ENCODE peak calls at places on chromosomes 5 and 9, in four cellular contexts. Q is AG09309, N is kidney, G is epithelial cell of esophagus. M is an unnamed sample.
A peak's percentile ranks its signal among the peaks of the same experiment; 100 is the strongest.

GRCh38 chr5:68086857-68087256 is 128.7 kb upstream of the PIK3R1 start:
- DNase-seq in N (no peak), G (no peak), Q (peak; percentile 66), M (no peak)

GRCh38 chr5:13921573-13921972 is 22.9 kb downstream of the DNAH5 start:
- DNase-seq in G (peak; percentile 21), N (no peak), Q (no peak), M (no peak)

GRCh38 chr5:180018661-180019060 is 52.9 kb downstream of the RNF130 start:
- DNase-seq in Q (no peak), N (no peak), G (peak; percentile 25), M (no peak)

GRCh38 chr9:96159596-96159995 is 142.4 kb downstream of the HSD17B3 start:
- DNase-seq in G (no peak), Q (no peak), N (no peak), M (no peak)

GRCh38 chr5:124628251-124628650 is 118.2 kb downstream of the ZNF608 start:
- DNase-seq in Q (no peak), N (no peak), G (no peak), M (no peak)

GRCh38 chr5:122492675-122493074 is 180.6 kb downstream of the SNCAIP start:
- DNase-seq in G (peak; percentile 30), N (no peak), Q (no peak), M (no peak)

GRCh38 chr5:90783460-90784333 is 225.1 kb downstream of the ADGRV1 start:
- DNase-seq in Q (peak; percentile 16), N (peak; percentile 66), G (peak; percentile 70), M (peak; percentile 24)

GRCh38 chr5:131795879-131796792 is 681 bp downstream of the FNIP1 start:
- DNase-seq in N (peak; percentile 92), Q (no peak), G (peak; percentile 68), M (peak; percentile 45)

GRCh38 chr5:103475629-103476240 is 86.9 kb downstream of the NUDT12 start:
- DNase-seq in Q (no peak), G (peak; percentile 56), N (no peak), M (no peak)

GRCh38 chr9:128787583-128788156 is 617 bp downstream of the TBC1D13 start:
- DNase-seq in G (peak; percentile 26), Q (no peak), N (no peak), M (no peak)

GRCh38 chr5:160837749-160838593 is 14.0 kb downstream of the ATP10B start:
- DNase-seq in G (peak; percentile 93), N (no peak), Q (no peak), M (no peak)

GRCh38 chr9:100277166-100277979 is 75.4 kb downstream of the TEX10 start:
- DNase-seq in G (peak; percentile 42), Q (peak; percentile 11), N (no peak), M (no peak)

GRCh38 chr5:126736141-126736540 is 40.8 kb upstream of the LMNB1 start:
- DNase-seq in N (no peak), Q (no peak), G (peak; percentile 27), M (no peak)

GRCh38 chr5:77828445-77828844 is 52.3 kb upstream of the TBCA start:
- DNase-seq in G (no peak), N (no peak), Q (no peak), M (no peak)
- TF ChIP-seq CTCF in G (no peak), N (no peak), Q (peak; percentile 13), M (no peak)

DNA sequence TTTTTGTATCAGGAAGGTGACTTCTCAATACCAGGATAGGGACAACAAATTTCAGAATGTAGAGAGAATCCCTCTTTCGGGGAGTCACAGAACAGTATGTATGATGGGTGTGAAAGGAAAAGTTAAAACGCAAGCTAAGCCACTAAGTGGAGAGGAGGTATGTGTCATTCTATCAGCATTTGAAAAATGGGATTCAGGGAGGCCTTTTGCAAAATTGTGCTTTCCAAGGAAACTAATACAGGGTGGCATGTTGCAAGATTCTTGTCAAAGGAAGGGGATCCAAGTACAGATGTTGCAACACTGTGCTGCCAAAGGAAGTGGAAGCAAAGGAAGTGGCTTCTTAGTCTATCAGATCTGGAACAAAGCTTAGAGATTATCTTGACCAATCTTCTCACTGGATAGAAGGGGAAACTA is 12.6 kb upstream of the TNIP1 start:
- DNase-seq in G (peak; percentile 91), N (no peak), Q (peak; percentile 92), M (no peak)
- TF ChIP-seq CTCF in G (no peak), N (no peak), Q (peak; percentile 36), M (no peak)

GRCh38 chr9:37405350-37405749 is 17.1 kb upstream of the GRHPR start:
- DNase-seq in Q (no peak), G (no peak), N (no peak), M (no peak)

GRCh38 chr9:37406603-37407401 is 15.7 kb upstream of the GRHPR start:
- DNase-seq in G (peak; percentile 33), N (peak; percentile 20), Q (no peak), M (no peak)

GRCh38 chr9:37405764-37406380 is 16.6 kb upstream of the GRHPR start:
- DNase-seq in G (no peak), Q (no peak), N (peak; percentile 55), M (no peak)

GRCh38 chr9:37408933-37409710 is 13.4 kb upstream of the GRHPR start:
- DNase-seq in Q (no peak), G (no peak), N (peak; percentile 68), M (no peak)

DNA sequence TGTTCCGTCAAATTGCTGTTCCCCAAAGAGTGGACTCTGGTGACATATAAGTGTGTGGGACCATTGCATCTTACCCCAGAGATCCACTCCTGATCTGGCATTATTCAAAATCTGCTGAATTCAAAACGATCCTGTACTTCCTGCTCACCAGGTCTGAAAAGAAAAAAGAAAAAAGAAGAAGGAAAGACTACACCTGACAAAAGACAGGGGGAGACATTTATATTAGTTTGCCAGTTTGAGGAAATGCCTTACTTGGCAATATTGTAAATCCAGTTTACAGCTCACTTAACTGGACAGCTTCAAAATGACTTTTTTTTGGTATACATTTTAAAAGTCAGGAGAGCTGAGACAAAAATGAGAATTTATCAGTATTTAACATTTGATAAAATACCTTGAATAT is 15.0 kb upstream of the GRHPR start:
- DNase-seq in G (no peak), N (no peak), Q (no peak), M (no peak)
- TF ChIP-seq CTCF in G (peak; percentile 33), N (no peak), Q (peak; percentile 23), M (no peak)

GRCh38 chr9:131748411-131748955 is 8.6 kb upstream of the RAPGEF1 start:
- DNase-seq in G (no peak), Q (no peak), N (no peak), M (no peak)

GRCh38 chr9:131744715-131745201 is 4.9 kb upstream of the RAPGEF1 start:
- DNase-seq in N (no peak), Q (no peak), G (no peak), M (no peak)

GRCh38 chr9:131745611-131746010 is 5.7 kb upstream of the RAPGEF1 start:
- DNase-seq in Q (no peak), N (no peak), G (no peak), M (no peak)

GRCh38 chr9:131744171-131744714 is 4.4 kb upstream of the RAPGEF1 start:
- DNase-seq in N (no peak), G (peak; percentile 57), Q (no peak), M (no peak)

GRCh38 chr9:131747352-131747751 is 7.5 kb upstream of the RAPGEF1 start:
- DNase-seq in G (peak; percentile 73), N (no peak), Q (peak; percentile 47), M (no peak)
- TF ChIP-seq CTCF in G (peak; percentile 71), N (peak; percentile 60), Q (peak; percentile 64), M (peak; percentile 28)

DNA sequence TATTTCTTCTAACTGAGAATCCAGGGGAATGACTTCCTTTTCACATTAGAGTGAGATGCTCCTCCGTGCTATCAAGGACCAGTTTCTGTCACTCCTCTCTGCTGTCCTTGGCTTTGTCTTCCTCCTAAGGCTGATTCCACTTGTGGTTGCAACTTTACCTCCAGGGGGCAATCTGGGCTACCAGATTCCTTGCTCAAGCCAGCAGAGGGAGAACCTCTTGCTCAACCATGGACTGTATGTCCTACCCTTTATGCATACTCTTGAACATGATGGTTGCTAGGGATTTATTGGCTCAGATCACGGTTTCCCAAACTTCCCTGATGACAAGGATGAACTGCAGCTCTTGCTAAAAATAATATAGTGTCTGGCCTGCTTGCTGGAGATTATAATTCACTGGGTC is 24.0 kb downstream of the NNT start:
- DNase-seq in Q (no peak), G (peak; percentile 75), N (no peak), M (no peak)
- TF ChIP-seq CTCF in Q (peak; percentile 93), G (peak; percentile 78), N (peak; percentile 20), M (peak; percentile 41)

GRCh38 chr5:57382665-57383064 is 99.9 kb downstream of the ACTBL2 start:
- DNase-seq in Q (no peak), G (no peak), N (no peak), M (no peak)

GRCh38 chr5:57386958-57387357 is 95.7 kb downstream of the ACTBL2 start:
- DNase-seq in G (peak; percentile 56), Q (no peak), N (no peak), M (no peak)

GRCh38 chr5:57383093-57383861 is 99.3 kb downstream of the ACTBL2 start:
- DNase-seq in Q (peak; percentile 67), G (peak; percentile 83), N (no peak), M (peak; percentile 15)
- TF ChIP-seq CTCF in Q (peak; percentile 53), G (peak; percentile 44), N (no peak), M (no peak)

DNA sequence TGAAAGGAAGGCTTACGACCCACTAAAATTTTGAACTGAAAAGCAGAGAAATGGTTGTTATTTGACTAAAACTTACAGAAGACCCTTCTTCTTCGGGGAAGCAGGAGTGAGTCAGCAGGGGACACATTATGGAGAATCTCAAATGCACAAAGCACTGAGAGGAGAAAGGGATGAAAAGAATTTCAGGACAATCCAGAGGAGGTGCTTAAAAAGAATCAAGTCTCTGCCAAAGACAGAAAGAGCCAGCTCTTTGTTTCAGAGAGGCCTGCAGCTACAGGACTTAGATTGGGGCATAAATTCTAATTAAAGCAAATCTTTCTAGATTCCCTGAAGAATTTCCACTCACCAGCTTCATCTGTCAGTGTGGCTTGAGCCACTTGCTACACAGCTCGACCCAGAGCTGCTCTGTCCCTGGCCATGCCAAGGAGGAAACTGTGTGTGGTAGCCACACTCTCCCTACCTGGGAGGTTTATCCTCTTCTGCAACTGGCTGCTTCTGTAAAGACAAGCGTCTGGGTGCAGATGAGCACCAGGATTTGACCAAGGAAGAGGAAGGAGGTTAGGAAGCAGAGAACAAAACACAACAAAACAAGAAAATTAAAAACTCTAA is 89.9 kb downstream of the SEMA5A start:
- DNase-seq in N (no peak), Q (no peak), G (no peak), M (no peak)
- TF ChIP-seq CTCF in N (no peak), Q (no peak), G (no peak), M (no peak)

GRCh38 chr5:140159014-140159927 is 15.7 kb upstream of the CYSTM1 start:
- DNase-seq in G (no peak), Q (no peak), N (no peak), M (no peak)
- TF ChIP-seq CTCF in G (no peak), Q (no peak), N (no peak), M (no peak)

M was measured in thoracic aorta.